ENCODE peak calls at places on chromosomes 11 and 22, in ten cellular contexts. E, Y, J, T, C, U, G, Z, F and Q are unnamed samples.

GRCh38 chr11:15775051-15775541 is 581.2 kb downstream of the SOX6 start:
- DNase-seq in J (no peak), C (peak), G (no peak), T (no peak), E (no peak), Z (no peak), U (no peak), Y (no peak), F (no peak), Q (no peak)

GRCh38 chr11:31619980-31620379 is 110.4 kb downstream of the ELP4 start:
- DNase-seq in T (no peak), G (no peak), C (no peak), F (no peak), Z (no peak), J (no peak), Y (no peak), U (no peak), E (no peak), Q (peak)

GRCh38 chr22:47919893-47920292 is 1157.4 kb downstream of the TBC1D22A start:
- DNase-seq in J (no peak), Z (no peak), E (no peak), C (no peak), U (no peak), G (no peak), F (no peak), T (no peak), Y (no peak), Q (no peak)

GRCh38 chr11:29159552-29160465 is 857.0 kb downstream of the KCNA4 start:
- DNase-seq in F (peak), U (no peak), J (peak), Y (no peak), T (no peak), E (peak), G (peak), C (peak), Z (no peak), Q (peak)

GRCh38 chr11:68441466-68442230 is 18.9 kb upstream of the PPP6R3 start:
- DNase-seq in T (no peak), Z (no peak), U (no peak), Y (no peak), C (peak), F (no peak), G (no peak), E (no peak), J (peak), Q (peak)

GRCh38 chr22:32476804-32477203 is 2.2 kb downstream of the FBXO7 start:
- DNase-seq in Y (no peak), G (no peak), F (no peak), T (no peak), U (no peak), C (no peak), J (no peak), Z (no peak), E (no peak), Q (no peak)

GRCh38 chr11:78427615-78428272 is 10.1 kb upstream of the GAB2 start:
- DNase-seq in Z (no peak), F (no peak), J (no peak), T (no peak), C (no peak), Y (no peak), G (no peak), E (no peak), U (no peak), Q (no peak)

GRCh38 chr11:128879817-128880216 is 11.3 kb upstream of the KCNJ5 start:
- DNase-seq in E (no peak), G (no peak), Y (no peak), U (peak), Z (no peak), T (no peak), F (no peak), C (no peak), J (no peak), Q (no peak)

GRCh38 chr22:49004484-49005399 is 822.9 kb downstream of the BRD1 start:
- DNase-seq in G (no peak), E (no peak), F (no peak), T (no peak), J (no peak), Z (no peak), U (no peak), Y (no peak), C (no peak), Q (no peak)

GRCh38 chr11:76208829-76209670 is 2.7 kb upstream of the WNT11 start:
- DNase-seq in Z (peak), U (peak), E (peak), C (peak), G (no peak), T (peak), Y (peak), F (peak), J (no peak), Q (peak)

GRCh38 chr11:73147771-73148681 is 5.9 kb upstream of the FCHSD2 start:
- DNase-seq in C (no peak), E (no peak), G (no peak), J (no peak), T (no peak), F (no peak), Y (no peak), U (no peak), Z (no peak), Q (no peak)